ENCODE peak calls at places on chromosome 1, in eight cellular contexts. D, V, E, L, O, S, G and M are unnamed samples.

GRCh38 chr1:36843906-36844610 is 190.3 kb downstream of the GRIK3 start:
- DNase-seq in G (no peak), O (no peak), D (no peak), V (no peak), E (no peak), S (no peak), L (no peak), M (no peak)

GRCh38 chr1:210321552-210321951 is 7.2 kb upstream of the HHAT start:
- DNase-seq in V (no peak), G (no peak), S (no peak), D (no peak), E (no peak), L (no peak), O (no peak), M (no peak)

GRCh38 chr1:200317236-200317635 is 92.6 kb downstream of the ZNF281 start:
- DNase-seq in V (no peak), D (no peak), S (no peak), L (no peak), E (no peak), O (no peak), G (no peak), M (no peak)

GRCh38 chr1:110783292-110783918 is 89.5 kb upstream of the CD53 start:
- DNase-seq in S (peak), D (peak), V (peak), G (peak), E (no peak), L (no peak), O (peak), M (peak)

GRCh38 chr1:78157162-78157561 is 111.4 kb downstream of the GIPC2 start:
- DNase-seq in V (no peak), S (no peak), L (no peak), D (no peak), E (no peak), O (no peak), G (no peak), M (no peak)

GRCh38 chr1:109877320-109877771 is 33.3 kb upstream of the CSF1 start:
- DNase-seq in L (peak), V (no peak), E (peak), D (no peak), G (no peak), S (no peak), O (peak), M (no peak)

GRCh38 chr1:203126151-203126865 is 1.2 kb upstream of the ADORA1 start:
- DNase-seq in S (no peak), L (no peak), G (no peak), E (no peak), O (no peak), V (no peak), D (no peak), M (no peak)

GRCh38 chr1:22618056-22618455 is 18.4 kb upstream of the C1QA start:
- DNase-seq in L (no peak), V (no peak), O (no peak), G (no peak), D (no peak), S (peak), E (no peak), M (no peak)

GRCh38 chr1:165369255-165369848 is 12.8 kb upstream of the LMX1A start:
- DNase-seq in D (peak), O (peak), G (peak), V (peak), L (peak), E (peak), S (peak), M (peak)

GRCh38 chr1:179353546-179353945 is 12.2 kb upstream of the AXDND1 start:
- DNase-seq in S (no peak), L (no peak), V (no peak), G (no peak), D (no peak), E (no peak), O (no peak), M (no peak)

GRCh38 chr1:115330480-115331013 is 7.5 kb downstream of the NGF start:
- DNase-seq in V (no peak), E (no peak), D (no peak), O (no peak), G (no peak), S (no peak), L (no peak), M (no peak)

GRCh38 chr1:163877016-163877415 is 555.3 kb downstream of the NUF2 start:
- DNase-seq in D (no peak), G (no peak), O (no peak), V (no peak), L (no peak), E (no peak), S (no peak), M (no peak)